ENCODE peak calls at places on chromosomes 3 and 15, in five cellular contexts. U is sigmoid colon, T is transverse colon, G is GM23338, F is HepG2. K is an unnamed sample. For H3K4me1, the result is how much of the 10 kb centered on the place peaks cover.

GRCh38 chr15:32844118-32844711 is 126.4 kb downstream of the GREM1 start:
- DNase-seq in G (peak), U (no peak), F (peak), T (no peak), K (no peak)

GRCh38 chr15:36911322-36911944 is 188.9 kb downstream of the MEIS2 start:
- DNase-seq in G (peak), F (peak), T (no peak), U (no peak), K (no peak)

GRCh38 chr3:194565597-194566190 is 67.5 kb downstream of the TMEM44 start:
- DNase-seq in G (peak), U (no peak), F (no peak), T (no peak), K (no peak)

GRCh38 chr3:12884104-12884742 is 42.9 kb upstream of the RPL32 start:
- DNase-seq in T (peak), F (no peak), G (no peak), U (peak), K (peak)

GRCh38 chr3:186025161-186025560 is 83.7 kb downstream of the ETV5 start:
- DNase-seq in U (no peak), G (no peak), T (no peak), F (no peak), K (no peak)

GRCh38 chr15:82108489-82109078 is 62.8 kb upstream of the MEX3B start:
- DNase-seq in F (peak), G (peak), T (peak), U (peak), K (peak)

GRCh38 chr3:73542127-73542526 is 82.6 kb downstream of the PDZRN3 start:
- DNase-seq in U (no peak), F (no peak), G (no peak), T (peak), K (peak)

GRCh38 chr15:48190932-48191573 is 412 bp upstream of the CTXN2 start:
- DNase-seq in T (peak), U (no peak), G (peak), F (peak), K (peak)

GRCh38 chr15:31437686-31438085 is 111.1 kb downstream of the KLF13 start:
- DNase-seq in F (no peak), T (no peak), G (no peak), U (no peak), K (no peak)

GRCh38 chr3:100099621-100100020 is 14.7 kb downstream of the FILIP1L start:
- DNase-seq in F (no peak), G (no peak), U (no peak), T (no peak), K (no peak)

GRCh38 chr15:75809986-75810750 is 33.1 kb upstream of the UBE2Q2 start:
- DNase-seq in F (peak), T (peak), U (no peak), G (peak), K (no peak)

GRCh38 chr3:196217307-196218154 is 1.2 kb downstream of the SLC51A start:
- DNase-seq in U (peak), T (no peak), F (no peak), G (no peak), K (no peak)

GRCh38 chr3:195752066-195752465 is 31.3 kb downstream of the MUC20 start:
- DNase-seq in G (no peak), T (no peak), F (no peak), U (no peak), K (no peak)

GRCh38 chr15:54820811-54821210 is 375.9 kb downstream of the RSL24D1 start:
- DNase-seq in U (no peak), G (no peak), T (peak), F (no peak), K (no peak)

GRCh38 chr15:85407421-85408269 is 27.2 kb downstream of the AKAP13 start:
- DNase-seq in G (no peak), U (no peak), T (no peak), F (peak), K (no peak)

GRCh38 chr15:65382921-65383320 is 5.1 kb upstream of the IGDCC3 start:
- DNase-seq in T (no peak), G (no peak), F (no peak), U (no peak), K (no peak)

GRCh38 chr15:65384505-65384894 is 6.7 kb upstream of the IGDCC3 start:
- DNase-seq in U (no peak), F (no peak), G (no peak), T (no peak), K (no peak)

GRCh38 chr15:65383456-65383855 is 5.7 kb upstream of the IGDCC3 start:
- DNase-seq in U (no peak), G (no peak), F (no peak), T (no peak), K (no peak)

GRCh38 chr15:65384895-65385867 is 7.4 kb upstream of the IGDCC3 start:
- DNase-seq in G (peak), F (peak), U (peak), T (peak), K (peak)

DNA sequence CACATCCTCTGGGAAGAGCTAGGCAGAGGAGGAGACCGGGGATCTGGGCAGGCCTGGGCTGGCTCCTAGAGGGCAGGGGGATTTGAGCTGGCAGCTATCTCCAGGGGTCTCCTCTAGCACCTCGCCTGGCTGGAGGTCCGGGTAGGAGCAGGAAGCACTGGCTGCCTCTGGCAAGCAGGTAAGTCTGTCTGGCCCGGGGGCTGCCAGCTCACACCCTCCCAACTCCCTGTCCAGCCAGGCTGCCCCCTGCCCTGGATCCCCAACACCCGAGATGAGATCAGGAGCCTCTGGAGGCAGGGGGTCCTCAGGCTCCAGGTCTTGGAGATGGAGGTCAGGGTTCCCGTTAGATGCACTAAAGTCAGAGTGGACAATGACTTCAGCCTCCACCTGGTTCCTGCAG is 6.2 kb upstream of the IGDCC3 start:
- DNase-seq in F (no peak), U (no peak), T (no peak), G (no peak), K (no peak)
- H3K4me3 ChIP-seq in F (peak), U (no peak), T (no peak), G (no peak), K (no peak)

DNA sequence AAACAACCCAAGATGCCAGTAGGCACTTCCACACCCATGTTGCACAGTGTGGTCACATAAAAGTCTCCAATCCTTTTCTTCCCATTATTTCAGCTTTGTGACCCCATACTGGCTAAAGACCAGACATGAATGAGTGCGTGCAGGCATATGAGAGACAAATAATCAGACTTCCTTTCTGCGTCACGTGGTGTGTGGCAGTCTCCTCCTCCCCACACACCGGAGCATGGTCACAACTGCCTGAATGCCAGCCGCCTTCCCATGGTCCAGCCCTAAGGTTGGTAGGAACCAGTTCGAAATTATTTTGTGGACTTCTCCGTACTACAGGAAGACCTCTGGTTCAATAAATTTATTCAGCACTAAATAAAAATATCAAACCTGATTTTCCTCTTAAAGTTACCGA is 65.5 kb downstream of the VGLL4 start:
- DNase-seq in F (no peak), U (no peak), T (no peak), G (no peak), K (no peak)
- H3K4me1 ChIP-seq in F (under half), U (under half), T (under half), G (under half), K (under half)

GRCh38 chr3:78917541-78917940 is 850.3 kb downstream of the ROBO1 start:
- DNase-seq in F (no peak), U (no peak), T (no peak), G (no peak), K (no peak)
- TF ChIP-seq POLR2AphosphoS5 in F (no peak), U (no peak), T (no peak), G (no peak), K (no peak)

GRCh38 chr3:38119802-38120689 is 16.9 kb downstream of the ACAA1 start:
- DNase-seq in F (no peak), G (no peak), U (peak), T (no peak), K (no peak)
- H3K4me3 ChIP-seq in F (no peak), G (no peak), U (no peak), T (no peak), K (no peak)

K was measured in prostate gland.